ENCODE peak calls at places on chromosomes 1 and 21, in six cellular contexts. One of them, this sample, is unnamed.

GRCh38 chr1:202192770-202193613 is 607 bp upstream of the LGR6 start:
- DNase-seq in effector memory CD4-positive, alpha-beta T cell: peak; percentile 15
- DNase-seq in breast epithelium: peak; percentile 48
- DNase-seq in coronary artery: no peak
- DNase-seq in AG04450: no peak
- DNase-seq in NT2/D1: peak; percentile 81
- DNase-seq in this sample: peak; percentile 89

GRCh38 chr1:159947942-159948341 is 2.5 kb upstream of the IGSF9 start:
- DNase-seq in effector memory CD4-positive, alpha-beta T cell: no peak
- DNase-seq in breast epithelium: no peak
- DNase-seq in coronary artery: no peak
- DNase-seq in AG04450: no peak
- DNase-seq in NT2/D1: no peak
- DNase-seq in this sample: no peak

GRCh38 chr21:34992736-34993135 is 56.4 kb downstream of the RUNX1 start:
- DNase-seq in effector memory CD4-positive, alpha-beta T cell: no peak
- DNase-seq in breast epithelium: peak; percentile 69
- DNase-seq in coronary artery: no peak
- DNase-seq in AG04450: no peak
- DNase-seq in NT2/D1: no peak
- DNase-seq in this sample: no peak

GRCh38 chr1:97247196-97247595 is 525.6 kb downstream of the PTBP2 start:
- DNase-seq in effector memory CD4-positive, alpha-beta T cell: no peak
- DNase-seq in breast epithelium: no peak
- DNase-seq in coronary artery: no peak
- DNase-seq in AG04450: no peak
- DNase-seq in NT2/D1: no peak
- DNase-seq in this sample: no peak

GRCh38 chr1:15678578-15678977 is 5.5 kb upstream of the PLEKHM2 start:
- DNase-seq in effector memory CD4-positive, alpha-beta T cell: no peak
- DNase-seq in breast epithelium: no peak
- DNase-seq in coronary artery: no peak
- DNase-seq in AG04450: peak; percentile 39
- DNase-seq in NT2/D1: no peak
- DNase-seq in this sample: no peak

GRCh38 chr21:44583800-44584147 is 3.4 kb upstream of the KRTAP10-5 start:
- DNase-seq in effector memory CD4-positive, alpha-beta T cell: no peak
- DNase-seq in breast epithelium: no peak
- DNase-seq in coronary artery: no peak
- DNase-seq in AG04450: no peak
- DNase-seq in NT2/D1: no peak
- DNase-seq in this sample: no peak

GRCh38 chr1:173920868-173921267 is 3.7 kb upstream of the SERPINC1 start:
- DNase-seq in effector memory CD4-positive, alpha-beta T cell: no peak
- DNase-seq in breast epithelium: no peak
- DNase-seq in coronary artery: no peak
- DNase-seq in AG04450: no peak
- DNase-seq in NT2/D1: no peak
- DNase-seq in this sample: no peak

GRCh38 chr1:158516966-158517365 is 37.2 kb downstream of the OR6Y1 start:
- DNase-seq in effector memory CD4-positive, alpha-beta T cell: no peak
- DNase-seq in breast epithelium: no peak
- DNase-seq in coronary artery: no peak
- DNase-seq in AG04450: no peak
- DNase-seq in NT2/D1: no peak
- DNase-seq in this sample: no peak

GRCh38 chr1:117967900-117968299 is 38.4 kb downstream of the WDR3 start:
- DNase-seq in effector memory CD4-positive, alpha-beta T cell: no peak
- DNase-seq in breast epithelium: no peak
- DNase-seq in coronary artery: no peak
- DNase-seq in AG04450: no peak
- DNase-seq in NT2/D1: no peak
- DNase-seq in this sample: no peak

GRCh38 chr1:35115459-35116383 is 36.5 kb downstream of the ZMYM1 start:
- DNase-seq in effector memory CD4-positive, alpha-beta T cell: no peak
- DNase-seq in breast epithelium: no peak
- DNase-seq in coronary artery: no peak
- DNase-seq in AG04450: no peak
- DNase-seq in NT2/D1: no peak
- DNase-seq in this sample: no peak

GRCh38 chr1:35122311-35122710 is 43.1 kb downstream of the ZMYM1 start:
- DNase-seq in effector memory CD4-positive, alpha-beta T cell: no peak
- DNase-seq in breast epithelium: no peak
- DNase-seq in coronary artery: no peak
- DNase-seq in AG04450: no peak
- DNase-seq in NT2/D1: no peak
- DNase-seq in this sample: no peak

DNA sequence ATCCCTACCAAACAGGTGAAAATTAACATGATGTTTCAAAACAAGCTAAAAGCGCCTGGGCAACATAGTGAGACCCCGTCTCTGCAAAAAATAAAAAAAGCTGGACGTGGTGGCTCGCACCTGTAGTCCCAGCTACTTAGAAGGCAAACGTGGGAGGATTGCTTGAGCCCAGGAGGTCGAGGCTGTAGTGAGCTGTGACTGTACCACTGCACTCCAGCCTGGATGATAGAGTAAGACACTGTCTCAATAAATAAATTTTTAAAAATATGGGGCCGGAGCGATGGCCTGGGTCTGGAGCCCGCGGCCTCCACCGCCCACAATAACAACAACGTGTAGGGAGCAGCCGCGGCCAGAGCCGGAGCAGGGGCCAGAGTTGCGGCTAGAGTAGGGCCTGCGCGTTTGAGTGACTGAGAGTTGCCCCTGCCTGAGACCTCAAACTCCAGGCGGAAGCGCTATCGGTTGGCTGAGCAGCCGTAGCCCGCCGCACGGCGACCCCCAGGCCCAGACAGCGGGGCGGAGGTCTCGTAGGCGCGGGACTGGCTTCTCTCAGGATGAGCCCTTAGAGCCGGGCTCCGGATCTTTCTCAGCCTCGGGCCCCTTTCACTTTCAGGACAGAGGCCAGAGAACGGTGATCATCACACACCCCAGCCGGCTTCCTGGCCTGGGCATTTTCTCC is 41.4 kb downstream of the ZMYM1 start:
- DNase-seq in effector memory CD4-positive, alpha-beta T cell: no peak
- DNase-seq in breast epithelium: no peak
- DNase-seq in coronary artery: no peak
- DNase-seq in AG04450: no peak
- DNase-seq in NT2/D1: no peak
- DNase-seq in this sample: no peak
- H3K4me3 ChIP-seq in effector memory CD4-positive, alpha-beta T cell: no peak overlapping the region
- H3K4me3 ChIP-seq in breast epithelium: peak overlapping the region; percentile 40
- H3K4me3 ChIP-seq in coronary artery: peak overlapping the region; percentile 63
- H3K4me3 ChIP-seq in AG04450: peak overlapping the region; percentile 48
- H3K4me3 ChIP-seq in NT2/D1: no peak overlapping the region
- H3K4me3 ChIP-seq in this sample: peak overlapping the region; percentile 21

GRCh38 chr1:46467183-46467504 is 22.5 kb upstream of the DMBX1 start:
- DNase-seq in effector memory CD4-positive, alpha-beta T cell: no peak
- DNase-seq in breast epithelium: no peak
- DNase-seq in coronary artery: no peak
- DNase-seq in AG04450: no peak
- DNase-seq in NT2/D1: no peak
- DNase-seq in this sample: no peak
- H3K4me3 ChIP-seq in effector memory CD4-positive, alpha-beta T cell: peak overlapping the region; percentile 67
- H3K4me3 ChIP-seq in breast epithelium: peak overlapping the region; percentile 58
- H3K4me3 ChIP-seq in coronary artery: peak overlapping the region; percentile 84
- H3K4me3 ChIP-seq in AG04450: peak overlapping the region; percentile 48
- H3K4me3 ChIP-seq in NT2/D1: peak overlapping the region; percentile 52
- H3K4me3 ChIP-seq in this sample: peak overlapping the region; percentile 41

GRCh38 chr1:10910490-10911273 is 101.8 kb upstream of the TARDBP start:
- DNase-seq in effector memory CD4-positive, alpha-beta T cell: no peak
- DNase-seq in breast epithelium: no peak
- DNase-seq in coronary artery: no peak
- DNase-seq in AG04450: no peak
- DNase-seq in NT2/D1: no peak
- DNase-seq in this sample: no peak
- H3K4me3 ChIP-seq in effector memory CD4-positive, alpha-beta T cell: no peak overlapping the region
- H3K4me3 ChIP-seq in breast epithelium: no peak overlapping the region
- H3K4me3 ChIP-seq in coronary artery: no peak overlapping the region
- H3K4me3 ChIP-seq in AG04450: no peak overlapping the region
- H3K4me3 ChIP-seq in NT2/D1: no peak overlapping the region
- H3K4me3 ChIP-seq in this sample: no peak overlapping the region

GRCh38 chr1:154747380-154747779 is 122.7 kb downstream of the KCNN3 start:
- DNase-seq in effector memory CD4-positive, alpha-beta T cell: no peak
- DNase-seq in breast epithelium: no peak
- DNase-seq in coronary artery: no peak
- DNase-seq in AG04450: no peak
- DNase-seq in NT2/D1: no peak
- DNase-seq in this sample: no peak

GRCh38 chr1:154745750-154746425 is 124.2 kb downstream of the KCNN3 start:
- DNase-seq in effector memory CD4-positive, alpha-beta T cell: no peak
- DNase-seq in breast epithelium: no peak
- DNase-seq in coronary artery: peak; percentile 41
- DNase-seq in AG04450: no peak
- DNase-seq in NT2/D1: no peak
- DNase-seq in this sample: no peak

GRCh38 chr1:154747841-154748766 is 122.0 kb downstream of the KCNN3 start:
- DNase-seq in effector memory CD4-positive, alpha-beta T cell: no peak
- DNase-seq in breast epithelium: no peak
- DNase-seq in coronary artery: peak; percentile 59
- DNase-seq in AG04450: no peak
- DNase-seq in NT2/D1: no peak
- DNase-seq in this sample: no peak

GRCh38 chr1:154745286-154745731 is 124.8 kb downstream of the KCNN3 start:
- DNase-seq in effector memory CD4-positive, alpha-beta T cell: no peak
- DNase-seq in breast epithelium: no peak
- DNase-seq in coronary artery: peak; percentile 66
- DNase-seq in AG04450: no peak
- DNase-seq in NT2/D1: no peak
- DNase-seq in this sample: no peak

DNA sequence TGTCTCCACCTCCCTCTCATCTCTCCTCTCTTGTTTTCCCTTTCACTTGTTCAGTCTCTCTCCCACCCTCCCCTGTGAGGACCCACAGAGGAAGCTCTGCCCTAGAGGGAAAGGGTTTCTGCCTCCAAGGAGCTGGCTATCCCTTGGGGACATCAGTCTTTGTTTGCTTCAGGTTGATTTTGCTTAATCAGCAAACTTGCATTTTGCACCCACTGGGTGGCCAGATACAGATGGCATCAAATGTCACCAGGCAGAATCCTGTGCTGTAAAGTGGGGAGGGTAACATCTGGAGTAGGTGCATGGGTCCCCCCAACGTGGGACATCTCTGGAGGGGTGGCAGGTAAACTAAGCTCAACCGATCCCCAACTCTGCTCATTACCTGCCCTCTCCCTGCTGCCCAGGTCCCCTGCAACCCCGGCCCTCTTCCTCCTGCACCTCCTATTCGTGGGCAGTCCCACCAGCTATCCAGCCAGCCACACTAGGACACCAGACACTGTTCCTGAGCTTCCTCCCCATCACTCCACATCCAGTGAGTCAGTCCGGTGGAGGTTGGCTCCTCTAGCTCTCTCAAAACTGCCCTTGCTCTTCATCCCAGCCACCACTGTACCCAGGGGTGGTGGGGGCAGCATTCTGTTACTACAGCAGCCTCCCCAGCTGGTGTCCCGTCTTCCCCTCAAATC is 123.3 kb downstream of the KCNN3 start:
- DNase-seq in effector memory CD4-positive, alpha-beta T cell: no peak
- DNase-seq in breast epithelium: no peak
- DNase-seq in coronary artery: peak; percentile 67
- DNase-seq in AG04450: no peak
- DNase-seq in NT2/D1: no peak
- DNase-seq in this sample: no peak
- H3K4me3 ChIP-seq in effector memory CD4-positive, alpha-beta T cell: no peak overlapping the region
- H3K4me3 ChIP-seq in breast epithelium: no peak overlapping the region
- H3K4me3 ChIP-seq in coronary artery: no peak overlapping the region
- H3K4me3 ChIP-seq in AG04450: no peak overlapping the region
- H3K4me3 ChIP-seq in NT2/D1: no peak overlapping the region
- H3K4me3 ChIP-seq in this sample: no peak overlapping the region

GRCh38 chr1:152111515-152111968 is 3.7 kb downstream of the TCHH start:
- DNase-seq in effector memory CD4-positive, alpha-beta T cell: no peak
- DNase-seq in breast epithelium: no peak
- DNase-seq in coronary artery: no peak
- DNase-seq in AG04450: no peak
- DNase-seq in NT2/D1: peak; percentile 63
- DNase-seq in this sample: peak; percentile 62
- H3K4me3 ChIP-seq in effector memory CD4-positive, alpha-beta T cell: peak overlapping the region; percentile 71
- H3K4me3 ChIP-seq in breast epithelium: peak overlapping the region; percentile 48
- H3K4me3 ChIP-seq in coronary artery: peak overlapping the region; percentile 62
- H3K4me3 ChIP-seq in AG04450: peak overlapping the region; percentile 53
- H3K4me3 ChIP-seq in NT2/D1: peak overlapping the region; percentile 50
- H3K4me3 ChIP-seq in this sample: peak overlapping the region; percentile 45

GRCh38 chr1:22347854-22348760 is 103.5 kb upstream of the ZBTB40 start:
- DNase-seq in effector memory CD4-positive, alpha-beta T cell: no peak
- DNase-seq in breast epithelium: no peak
- DNase-seq in coronary artery: no peak
- DNase-seq in AG04450: no peak
- DNase-seq in NT2/D1: no peak
- DNase-seq in this sample: no peak

GRCh38 chr1:22350987-22351756 is 100.5 kb upstream of the ZBTB40 start:
- DNase-seq in effector memory CD4-positive, alpha-beta T cell: no peak
- DNase-seq in breast epithelium: no peak
- DNase-seq in coronary artery: no peak
- DNase-seq in AG04450: no peak
- DNase-seq in NT2/D1: no peak
- DNase-seq in this sample: no peak

GRCh38 chr1:22351757-22352080 is 99.9 kb upstream of the ZBTB40 start:
- DNase-seq in effector memory CD4-positive, alpha-beta T cell: no peak
- DNase-seq in breast epithelium: no peak
- DNase-seq in coronary artery: no peak
- DNase-seq in AG04450: no peak
- DNase-seq in NT2/D1: no peak
- DNase-seq in this sample: no peak

GRCh38 chr1:22349302-22350043 is 102.2 kb upstream of the ZBTB40 start:
- DNase-seq in effector memory CD4-positive, alpha-beta T cell: no peak
- DNase-seq in breast epithelium: no peak
- DNase-seq in coronary artery: no peak
- DNase-seq in AG04450: no peak
- DNase-seq in NT2/D1: no peak
- DNase-seq in this sample: no peak

DNA sequence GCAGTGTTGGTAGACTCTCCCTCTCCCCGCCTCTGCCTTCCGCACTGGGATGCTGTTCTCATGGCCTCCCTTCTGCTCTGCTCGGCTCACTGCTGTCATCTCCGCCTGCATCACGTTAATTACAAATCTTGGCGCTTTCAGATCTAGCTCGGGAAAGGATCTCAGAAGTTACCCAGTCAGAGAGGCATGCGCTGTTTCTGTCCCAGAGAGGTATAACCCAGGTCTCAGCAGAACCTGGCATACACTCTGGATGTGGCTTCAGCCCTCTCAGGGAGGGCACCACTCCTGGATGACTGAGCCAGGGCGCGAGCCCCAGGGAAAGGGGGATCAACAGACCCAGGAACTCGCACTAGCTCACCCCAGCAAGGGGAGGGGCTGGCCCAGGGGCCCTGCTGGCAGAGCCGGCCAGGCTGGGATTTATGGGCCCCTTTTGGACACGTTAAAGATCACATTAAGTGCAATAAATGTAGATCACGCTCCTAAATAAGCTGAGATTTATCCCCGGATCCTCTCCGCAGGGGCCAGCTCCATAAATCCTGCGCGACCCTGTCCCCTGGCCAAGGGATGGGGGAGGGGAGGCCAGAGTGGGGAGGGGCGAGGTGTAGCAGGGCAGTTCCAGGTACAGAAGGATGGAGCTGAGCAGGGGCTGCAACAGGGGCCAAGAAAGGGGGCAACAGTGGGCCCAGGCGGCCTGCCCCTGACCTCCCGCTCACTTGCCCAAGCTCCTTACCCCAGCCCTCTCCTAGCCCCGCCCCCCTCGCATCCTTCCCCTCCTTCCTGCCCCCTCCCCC is 101.3 kb upstream of the ZBTB40 start:
- DNase-seq in effector memory CD4-positive, alpha-beta T cell: no peak
- DNase-seq in breast epithelium: no peak
- DNase-seq in coronary artery: no peak
- DNase-seq in AG04450: no peak
- DNase-seq in NT2/D1: no peak
- DNase-seq in this sample: no peak
- H3K4me3 ChIP-seq in effector memory CD4-positive, alpha-beta T cell: no peak overlapping the region
- H3K4me3 ChIP-seq in breast epithelium: no peak overlapping the region
- H3K4me3 ChIP-seq in coronary artery: no peak overlapping the region
- H3K4me3 ChIP-seq in AG04450: no peak overlapping the region
- H3K4me3 ChIP-seq in NT2/D1: no peak overlapping the region
- H3K4me3 ChIP-seq in this sample: no peak overlapping the region

This sample was measured in left lung.